ENCODE peak calls at places on chromosomes 16 and 17, in five cellular contexts. I is activated T-cell treated with anti-CD3 and anti-CD28 coated beads, Interleukin-2, amount 50 U/mL, for 72 hours; N is Right ventricle myocardium superior; K is activated CD4-positive, CD25-positive, alpha-beta regulatory T cell; U is NCI-H1105. A is an unnamed sample.

GRCh38 chr16:57893559-57894389 is 77.2 kb downstream of the CNGB1 start:
- DNase-seq in I (no peak), N (peak), K (no peak), U (no peak), A (peak)

GRCh38 chr17:62968445-62968923 is 2.4 kb downstream of the TANC2 start:
- DNase-seq in I (peak), N (no peak), K (no peak), U (peak), A (peak)

GRCh38 chr16:30747331-30747730 is 894 bp upstream of the PHKG2 start:
- DNase-seq in I (no peak), N (no peak), K (no peak), U (no peak), A (no peak)

GRCh38 chr17:45316271-45317112 is at the start of gene MAP3K14:
- DNase-seq in I (peak), N (peak), K (no peak), U (peak), A (peak)

GRCh38 chr16:69514366-69514765 is 51.4 kb upstream of the NFAT5 start:
- DNase-seq in I (no peak), N (no peak), K (no peak), U (no peak), A (no peak)

GRCh38 chr16:11554054-11554453 is 32.7 kb downstream of the LITAF start:
- DNase-seq in I (no peak), N (no peak), K (no peak), U (no peak), A (no peak)

GRCh38 chr17:40347319-40348135 is 17.0 kb downstream of the GJD3 start:
- DNase-seq in I (no peak), N (no peak), K (no peak), U (no peak), A (no peak)

GRCh38 chr16:19555186-19555937 is at the start of gene VPS35L:
- DNase-seq in I (peak), N (peak), K (peak), U (peak), A (peak)

GRCh38 chr17:49687878-49688491 is 10.1 kb upstream of the SPOP start:
- DNase-seq in I (no peak), N (no peak), K (no peak), U (no peak), A (no peak)

GRCh38 chr17:36705651-36706436 is 104.5 kb downstream of the MRM1 start:
- DNase-seq in I (peak), N (no peak), K (peak), U (peak), A (peak)

GRCh38 chr16:26149661-26150060 is 457.9 kb downstream of the HS3ST4 start:
- DNase-seq in I (no peak), N (no peak), K (no peak), U (no peak), A (no peak)